ENCODE peak calls at places on chromosomes 6 and 20, in ten cellular contexts. F is CD4-positive, alpha-beta T cell; S is heart right ventricle; B is stimulated activated CD4-positive, alpha-beta T cell treated with anti-CD3 and anti-CD28 coated beads, Interleukin-1b, Interleukin-23, amount 100 ng/mL, for 1 hour; I is NCI-H1105; D is BJ; N is fibroblast of lung; U is cardiac septum; Q is Right ventricle myocardium inferior; K is midbrain. V is an unnamed sample.

GRCh38 chr6:106163966-106164877 is 78.1 kb downstream of the PRDM1 start:
- DNase-seq in N (peak), K (no peak), B (no peak), F (no peak), I (no peak), D (peak), Q (no peak), S (no peak), U (no peak), V (peak)

GRCh38 chr6:13873288-13874190 is 51.2 kb upstream of the RNF182 start:
- DNase-seq in I (peak), N (no peak), Q (peak), D (no peak), S (peak), F (peak), U (peak), K (peak), B (peak), V (peak)

GRCh38 chr20:38941726-38942389 is 15.6 kb downstream of the FAM83D start:
- DNase-seq in N (no peak), S (no peak), F (no peak), B (no peak), Q (no peak), K (no peak), I (no peak), D (no peak), U (no peak), V (no peak)

GRCh38 chr6:24899647-24900325 is 36.0 kb downstream of the RIPOR2 start:
- DNase-seq in N (no peak), U (no peak), S (no peak), F (no peak), K (no peak), Q (no peak), B (no peak), D (no peak), I (no peak), V (no peak)

GRCh38 chr6:66731310-66731709 is 1024.3 kb upstream of the EYS start:
- DNase-seq in B (no peak), D (no peak), S (no peak), F (no peak), I (no peak), K (no peak), U (no peak), N (peak), Q (no peak), V (no peak)

GRCh38 chr6:145531822-145532221 is 203.5 kb downstream of the EPM2A start:
- DNase-seq in Q (no peak), I (no peak), F (no peak), K (no peak), S (no peak), D (no peak), B (no peak), U (no peak), N (no peak), V (no peak)

GRCh38 chr6:47209632-47210031 is 100.1 kb downstream of the TNFRSF21 start:
- DNase-seq in U (no peak), N (peak), Q (no peak), S (peak), D (no peak), B (no peak), I (no peak), F (no peak), K (no peak), V (no peak)

GRCh38 chr6:36029464-36029863 is 1.9 kb downstream of the MAPK14 start:
- DNase-seq in B (no peak), F (no peak), N (peak), D (peak), S (no peak), U (no peak), Q (no peak), I (no peak), K (no peak), V (no peak)

GRCh38 chr20:3964719-3965118 is 50.6 kb downstream of the RNF24 start:
- DNase-seq in S (no peak), Q (no peak), F (no peak), U (no peak), B (no peak), I (no peak), N (no peak), K (no peak), D (no peak), V (no peak)

GRCh38 chr6:53915292-53915691 is 120.5 kb downstream of the LRRC1 start:
- DNase-seq in F (no peak), B (no peak), U (no peak), N (no peak), I (no peak), S (no peak), D (no peak), K (no peak), Q (no peak), V (no peak)